ENCODE peak calls at places on chromosomes 12 and 14, in seven cellular contexts. X is H9, H is IMR-90, G is H1, J is mesenchymal stem cell, N is mesendoderm, L is trophoblast cell. F is an unnamed sample.

GRCh38 chr14:42475289-42475688 is 868.6 kb downstream of the LRFN5 start:
- DNase-seq in X (peak), H (no peak), G (no peak), J (no peak), N (no peak), L (no peak), F (no peak)

GRCh38 chr12:49339464-49339861 is 2.5 kb upstream of the C1QL4 start:
- DNase-seq in X (no peak), H (no peak), G (peak), J (no peak), N (peak), L (no peak), F (no peak)

GRCh38 chr14:52918486-52918885 is 32.4 kb downstream of the FERMT2 start:
- DNase-seq in X (no peak), H (peak), G (no peak), J (peak), N (no peak), L (no peak), F (no peak)

GRCh38 chr14:52043690-52044089 is 25.2 kb downstream of the NID2 start:
- DNase-seq in X (peak), H (peak), G (peak), J (peak), N (peak), L (peak), F (no peak)

GRCh38 chr12:38137716-38138115 is 178.9 kb upstream of the ALG10B start:
- DNase-seq in X (no peak), H (no peak), G (no peak), J (no peak), N (no peak), L (no peak), F (no peak)

GRCh38 chr14:35342160-35343010 is 50.2 kb downstream of the PSMA6 start:
- DNase-seq in X (no peak), H (peak), G (no peak), J (no peak), N (no peak), L (no peak), F (no peak)

GRCh38 chr12:62248873-62249272 is 11.3 kb upstream of the USP15 start:
- DNase-seq in X (no peak), H (no peak), G (no peak), J (no peak), N (no peak), L (peak), F (no peak)

GRCh38 chr12:107091381-107091780 is 2.0 kb downstream of the CRY1 start:
- DNase-seq in X (no peak), H (peak), G (no peak), J (peak), N (no peak), L (no peak), F (no peak)

GRCh38 chr12:15274561-15274967 is 47.7 kb upstream of the PTPRO start:
- DNase-seq in X (no peak), H (no peak), G (no peak), J (no peak), N (no peak), L (no peak), F (no peak)

GRCh38 chr12:3302406-3303041 is 188.5 kb upstream of the PRMT8 start:
- DNase-seq in X (no peak), H (no peak), G (no peak), J (no peak), N (no peak), L (no peak), F (no peak)

GRCh38 chr14:104135121-104135903 is 3.1 kb upstream of the KIF26A start:
- DNase-seq in X (peak), H (no peak), G (peak), J (peak), N (peak), L (no peak), F (no peak)

GRCh38 chr12:110860833-110861291 is 14.1 kb downstream of the CCDC63 start:
- DNase-seq in X (no peak), H (no peak), G (no peak), J (peak), N (peak), L (no peak), F (peak)

GRCh38 chr14:65333926-65334687 is 78.4 kb upstream of the FUT8 start:
- DNase-seq in X (peak), H (peak), G (no peak), J (peak), N (peak), L (peak), F (no peak)

GRCh38 chr12:90174198-90174510 is 465.5 kb upstream of the ATP2B1 start:
- DNase-seq in X (no peak), H (no peak), G (no peak), J (peak), N (peak), L (no peak), F (no peak)

GRCh38 chr12:85374981-85375380 is 95.0 kb downstream of the ALX1 start:
- DNase-seq in X (no peak), H (no peak), G (no peak), J (no peak), N (peak), L (no peak), F (no peak)

GRCh38 chr14:96104469-96105057 is 65.4 kb downstream of the C14orf132 start:
- DNase-seq in X (no peak), H (peak), G (no peak), J (peak), N (no peak), L (peak), F (no peak)

GRCh38 chr12:101564912-101565311 is 29.9 kb upstream of the MYBPC1 start:
- DNase-seq in X (peak), H (no peak), G (no peak), J (no peak), N (peak), L (no peak), F (no peak)

GRCh38 chr12:6326316-6326959 is 15.4 kb downstream of the TNFRSF1A start:
- DNase-seq in X (peak), H (peak), G (peak), J (peak), N (peak), L (no peak), F (no peak)

GRCh38 chr14:92540472-92541048 is 27.0 kb downstream of the RIN3 start:
- DNase-seq in X (no peak), H (peak), G (no peak), J (peak), N (peak), L (peak), F (no peak)

GRCh38 chr12:130169924-130170323 is 7.7 kb downstream of the FZD10 start:
- DNase-seq in X (no peak), H (no peak), G (no peak), J (no peak), N (no peak), L (no peak), F (no peak)

GRCh38 chr14:74528886-74529285 is 35.3 kb downstream of the ISCA2 start:
- DNase-seq in X (no peak), H (no peak), G (no peak), J (no peak), N (no peak), L (no peak), F (no peak)
- H3K23ac ChIP-seq in X (no peak), H (no peak), G (no peak), J (no peak), N (no peak), L (no peak), F (no peak)

GRCh38 chr12:124695861-124696260 is 128.4 kb upstream of the NCOR2 start:
- DNase-seq in X (peak), H (peak), G (no peak), J (no peak), N (peak), L (peak), F (no peak)

GRCh38 chr12:124694846-124695497 is 127.6 kb upstream of the NCOR2 start:
- DNase-seq in X (peak), H (peak), G (no peak), J (no peak), N (no peak), L (peak), F (no peak)

GRCh38 chr12:124698211-124698997 is 131.0 kb upstream of the NCOR2 start:
- DNase-seq in X (no peak), H (peak), G (no peak), J (peak), N (no peak), L (no peak), F (no peak)

GRCh38 chr12:124698998-124699305 is 131.5 kb upstream of the NCOR2 start:
- DNase-seq in X (no peak), H (no peak), G (no peak), J (no peak), N (no peak), L (no peak), F (no peak)

DNA sequence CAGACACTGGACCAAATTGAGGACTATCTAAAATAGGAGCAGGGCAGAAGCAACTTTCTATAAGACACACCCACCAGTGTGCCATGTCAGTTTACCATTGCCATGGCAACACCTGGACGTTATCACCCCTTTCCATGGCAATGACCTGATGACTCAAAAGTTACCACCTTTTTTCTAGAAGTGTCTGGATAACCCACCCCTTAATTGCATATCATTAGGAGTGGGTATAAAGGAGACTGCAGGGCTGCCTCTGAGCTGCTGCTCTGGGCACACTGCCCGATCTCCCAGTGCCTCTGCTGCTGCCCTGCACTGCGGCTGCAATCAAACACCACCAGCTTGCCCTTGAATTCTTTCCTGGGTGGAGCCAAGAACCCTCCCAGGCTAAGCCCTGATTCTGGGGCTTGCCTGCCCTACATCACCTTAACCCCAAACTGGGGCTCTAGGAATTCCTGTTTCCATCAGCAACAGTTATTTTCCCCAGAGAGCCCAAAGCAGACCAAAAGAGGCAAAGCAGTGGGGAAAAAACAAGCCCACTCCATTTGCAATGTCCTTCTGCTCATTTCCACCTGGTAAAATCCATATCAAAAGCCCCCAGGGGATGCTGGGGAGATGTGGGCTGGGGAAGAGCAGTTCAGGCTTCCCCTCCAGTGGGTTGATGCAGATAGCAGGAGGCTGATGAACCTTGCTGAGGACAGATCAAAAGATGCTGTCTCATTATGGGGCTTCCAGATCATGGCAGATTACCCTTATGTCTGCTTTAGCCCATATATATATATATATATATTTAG is 129.5 kb upstream of the NCOR2 start:
- DNase-seq in X (no peak), H (no peak), G (no peak), J (no peak), N (no peak), L (no peak), F (no peak)
- H2BK5ac ChIP-seq in X (no peak), H (no peak), G (no peak), J (no peak), N (no peak), L (no peak), F (no peak)

GRCh38 chr12:131810672-131811071 is 17.5 kb upstream of the MMP17 start:
- DNase-seq in X (no peak), H (no peak), G (no peak), J (no peak), N (no peak), L (no peak), F (no peak)

GRCh38 chr12:131816495-131816894 is 11.7 kb upstream of the MMP17 start:
- DNase-seq in X (no peak), H (no peak), G (no peak), J (no peak), N (no peak), L (no peak), F (no peak)

GRCh38 chr12:131818821-131819585 is 9.2 kb upstream of the MMP17 start:
- DNase-seq in X (no peak), H (no peak), G (no peak), J (no peak), N (no peak), L (no peak), F (no peak)

GRCh38 chr12:131817241-131817640 is 11.0 kb upstream of the MMP17 start:
- DNase-seq in X (no peak), H (no peak), G (no peak), J (no peak), N (no peak), L (no peak), F (no peak)

DNA sequence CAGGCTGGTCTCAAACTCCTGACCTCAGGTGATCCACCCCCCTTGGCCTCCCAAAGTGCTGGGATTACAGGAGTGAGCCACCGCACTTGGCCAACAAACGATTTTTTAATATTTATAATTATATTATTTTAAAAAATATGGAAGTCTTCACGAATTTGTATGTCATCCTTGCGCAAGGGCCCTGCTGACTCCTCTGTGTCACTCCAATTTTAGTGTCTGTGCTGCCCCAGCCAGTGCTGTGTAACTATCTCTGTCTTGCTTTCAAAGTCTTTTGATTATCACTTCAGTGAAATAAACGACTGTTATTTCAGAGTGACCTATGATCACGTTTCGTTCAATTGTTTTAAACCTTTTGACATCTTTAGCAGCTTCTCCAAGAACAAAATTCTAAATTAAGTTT is 13.1 kb upstream of the MMP17 start:
- DNase-seq in X (no peak), H (no peak), G (no peak), J (no peak), N (no peak), L (no peak), F (no peak)
- H3K23ac ChIP-seq in X (no peak), H (no peak), G (no peak), J (no peak), N (no peak), L (no peak), F (no peak)

GRCh38 chr12:114636723-114637480 is 47.1 kb downstream of the TBX3 start:
- DNase-seq in X (peak), H (peak), G (no peak), J (peak), N (peak), L (no peak), F (no peak)
- H2BK5ac ChIP-seq in X (no peak), H (no peak), G (peak), J (no peak), N (no peak), L (peak), F (no peak)

DNA sequence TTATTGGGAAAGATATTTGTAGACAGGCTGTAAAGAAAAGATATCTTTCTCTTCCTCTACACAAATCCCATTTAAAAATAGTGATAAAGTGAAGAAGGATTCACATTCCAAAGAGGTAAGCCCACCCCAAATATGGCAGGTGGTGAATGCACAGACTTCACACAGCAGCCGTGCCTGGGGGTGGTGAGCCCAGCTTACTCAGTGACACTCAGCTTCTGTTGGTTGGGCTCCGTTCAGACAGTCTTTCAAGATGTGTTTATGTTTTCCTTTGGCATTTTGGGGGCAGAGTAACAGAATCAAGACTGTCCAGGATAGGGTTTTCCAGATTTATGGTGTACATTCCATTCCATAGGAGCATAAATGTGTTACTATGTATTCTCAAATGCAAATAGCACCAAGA is 4.1 kb upstream of the COL2A1 start:
- DNase-seq in X (no peak), H (no peak), G (no peak), J (no peak), N (no peak), L (no peak), F (no peak)
- H3K23ac ChIP-seq in X (no peak), H (no peak), G (no peak), J (no peak), N (no peak), L (no peak), F (no peak)

GRCh38 chr12:45568808-45569207 is 160.7 kb upstream of the ARID2 start:
- DNase-seq in X (no peak), H (no peak), G (no peak), J (no peak), N (no peak), L (no peak), F (no peak)
- H2BK5ac ChIP-seq in X (no peak), H (no peak), G (no peak), J (no peak), N (no peak), L (no peak), F (no peak)